ENCODE peak calls at places on chromosomes 16 and 17, in four cellular contexts. One of them, this sample, is unnamed.

GRCh38 chr16:49575352-49576172 is 202.0 kb downstream of the C16orf78 start:
- DNase-seq in amniotic epithelial cell: no peak
- DNase-seq in RPMI8226: peak; percentile 96
- DNase-seq in head of caudate nucleus: peak; percentile 44
- DNase-seq in this sample: no peak

GRCh38 chr17:60147553-60148241 is 2.1 kb upstream of the CA4 start:
- DNase-seq in amniotic epithelial cell: no peak
- DNase-seq in RPMI8226: no peak
- DNase-seq in head of caudate nucleus: no peak
- DNase-seq in this sample: no peak

GRCh38 chr16:87358250-87358649 is 25.3 kb downstream of the FBXO31 start:
- DNase-seq in amniotic epithelial cell: no peak
- DNase-seq in RPMI8226: no peak
- DNase-seq in head of caudate nucleus: no peak
- DNase-seq in this sample: no peak

GRCh38 chr16:65965632-65966031 is 400.9 kb upstream of the CDH5 start:
- DNase-seq in amniotic epithelial cell: no peak
- DNase-seq in RPMI8226: no peak
- DNase-seq in head of caudate nucleus: no peak
- DNase-seq in this sample: no peak

GRCh38 chr16:30778549-30779244 is 8.3 kb downstream of the ZNF629 start:
- DNase-seq in amniotic epithelial cell: peak; percentile 68
- DNase-seq in RPMI8226: no peak
- DNase-seq in head of caudate nucleus: no peak
- DNase-seq in this sample: peak; percentile 71

GRCh38 chr16:17770104-17770503 is 299.3 kb upstream of the XYLT1 start:
- DNase-seq in amniotic epithelial cell: no peak
- DNase-seq in RPMI8226: no peak
- DNase-seq in head of caudate nucleus: no peak
- DNase-seq in this sample: no peak

GRCh38 chr16:66904846-66905632 is 13.6 kb downstream of the CDH16 start:
- DNase-seq in amniotic epithelial cell: peak; percentile 62
- DNase-seq in RPMI8226: no peak
- DNase-seq in head of caudate nucleus: no peak
- DNase-seq in this sample: no peak

GRCh38 chr16:31016018-31016417 is 5.6 kb upstream of the STX1B start:
- DNase-seq in amniotic epithelial cell: no peak
- DNase-seq in RPMI8226: no peak
- DNase-seq in head of caudate nucleus: no peak
- DNase-seq in this sample: no peak

GRCh38 chr16:22265351-22265750 is 31.9 kb upstream of the POLR3E start:
- DNase-seq in amniotic epithelial cell: peak; percentile 41
- DNase-seq in RPMI8226: no peak
- DNase-seq in head of caudate nucleus: no peak
- DNase-seq in this sample: no peak

GRCh38 chr16:86601356-86601755 is 23.0 kb downstream of the FOXL1 start:
- DNase-seq in amniotic epithelial cell: no peak
- DNase-seq in RPMI8226: no peak
- DNase-seq in head of caudate nucleus: no peak
- DNase-seq in this sample: no peak

GRCh38 chr16:10805362-10805761 is 13.2 kb downstream of the TVP23A start:
- DNase-seq in amniotic epithelial cell: peak; percentile 11
- DNase-seq in RPMI8226: no peak
- DNase-seq in head of caudate nucleus: no peak
- DNase-seq in this sample: no peak

GRCh38 chr16:11994187-11995119 is 17.9 kb downstream of the SNX29 start:
- DNase-seq in amniotic epithelial cell: no peak
- DNase-seq in RPMI8226: no peak
- DNase-seq in head of caudate nucleus: peak; percentile 69
- DNase-seq in this sample: peak; percentile 18

GRCh38 chr17:2101448-2102257 is 46.8 kb downstream of the HIC1 start:
- DNase-seq in amniotic epithelial cell: no peak
- DNase-seq in RPMI8226: no peak
- DNase-seq in head of caudate nucleus: no peak
- DNase-seq in this sample: peak; percentile 81

GRCh38 chr16:10388987-10389386 is 3.1 kb downstream of the ATF7IP2 start:
- DNase-seq in amniotic epithelial cell: no peak
- DNase-seq in RPMI8226: no peak
- DNase-seq in head of caudate nucleus: no peak
- DNase-seq in this sample: no peak

GRCh38 chr17:58375216-58375615 is 23.2 kb upstream of the SUPT4H1 start:
- DNase-seq in amniotic epithelial cell: no peak
- DNase-seq in RPMI8226: no peak
- DNase-seq in head of caudate nucleus: no peak
- DNase-seq in this sample: no peak

GRCh38 chr17:31279401-31279800 is 17.6 kb downstream of the OMG start:
- DNase-seq in amniotic epithelial cell: no peak
- DNase-seq in RPMI8226: no peak
- DNase-seq in head of caudate nucleus: no peak
- DNase-seq in this sample: no peak

GRCh38 chr16:9607512-9608230 is 516.2 kb downstream of the HAPSTR1 start:
- DNase-seq in amniotic epithelial cell: no peak
- DNase-seq in RPMI8226: no peak
- DNase-seq in head of caudate nucleus: no peak
- DNase-seq in this sample: no peak

GRCh38 chr16:78177218-78177617 is 77.8 kb downstream of the WWOX start:
- DNase-seq in amniotic epithelial cell: no peak
- DNase-seq in RPMI8226: no peak
- DNase-seq in head of caudate nucleus: no peak
- DNase-seq in this sample: no peak

GRCh38 chr16:10971560-10971961 is 27.2 kb downstream of the CLEC16A start:
- DNase-seq in amniotic epithelial cell: peak; percentile 69
- DNase-seq in RPMI8226: peak; percentile 66
- DNase-seq in head of caudate nucleus: peak; percentile 57
- DNase-seq in this sample: peak; percentile 83

GRCh38 chr16:26129997-26130396 is 438.2 kb downstream of the HS3ST4 start:
- DNase-seq in amniotic epithelial cell: no peak
- DNase-seq in RPMI8226: no peak
- DNase-seq in head of caudate nucleus: no peak
- DNase-seq in this sample: no peak

GRCh38 chr16:62201911-62202310 is 165.7 kb upstream of the CDH8 start:
- DNase-seq in amniotic epithelial cell: no peak
- DNase-seq in RPMI8226: peak; percentile 37
- DNase-seq in head of caudate nucleus: no peak
- DNase-seq in this sample: no peak

GRCh38 chr16:85286970-85287814 is 174.9 kb upstream of the CIBAR2 start:
- DNase-seq in amniotic epithelial cell: no peak
- DNase-seq in RPMI8226: peak; percentile 50
- DNase-seq in head of caudate nucleus: peak; percentile 83
- DNase-seq in this sample: no peak

GRCh38 chr17:76293106-76293505 is 15.0 kb downstream of the QRICH2 start:
- DNase-seq in amniotic epithelial cell: no peak
- DNase-seq in RPMI8226: no peak
- DNase-seq in head of caudate nucleus: no peak
- DNase-seq in this sample: no peak

GRCh38 chr17:18267927-18268711 is 7.7 kb downstream of the MIEF2 start:
- DNase-seq in amniotic epithelial cell: peak; percentile 43
- DNase-seq in RPMI8226: no peak
- DNase-seq in head of caudate nucleus: no peak
- DNase-seq in this sample: peak; percentile 27

GRCh38 chr17:43665387-43666101 is 3.8 kb upstream of the MEOX1 start:
- DNase-seq in amniotic epithelial cell: no peak
- DNase-seq in RPMI8226: no peak
- DNase-seq in head of caudate nucleus: no peak
- DNase-seq in this sample: no peak

GRCh38 chr16:24858219-24859041 is 12.7 kb downstream of the SLC5A11 start:
- DNase-seq in amniotic epithelial cell: peak; percentile 63
- DNase-seq in RPMI8226: peak; percentile 75
- DNase-seq in head of caudate nucleus: peak; percentile 44
- DNase-seq in this sample: peak; percentile 54

GRCh38 chr16:68825427-68825826 is 17.9 kb upstream of the TANGO6 start:
- DNase-seq in amniotic epithelial cell: peak; percentile 41
- DNase-seq in RPMI8226: no peak
- DNase-seq in head of caudate nucleus: no peak
- DNase-seq in this sample: no peak

GRCh38 chr17:33893192-33893591 is 361.9 kb upstream of the CCL2 start:
- DNase-seq in amniotic epithelial cell: no peak
- DNase-seq in RPMI8226: no peak
- DNase-seq in head of caudate nucleus: no peak
- DNase-seq in this sample: no peak

GRCh38 chr17:41917957-41918391 is 777 bp downstream of the ACLY start:
- DNase-seq in amniotic epithelial cell: no peak
- DNase-seq in RPMI8226: peak; percentile 76
- DNase-seq in head of caudate nucleus: peak; percentile 47
- DNase-seq in this sample: peak; percentile 28

GRCh38 chr17:78723957-78724356 is 58.1 kb downstream of the CYTH1 start:
- DNase-seq in amniotic epithelial cell: no peak
- DNase-seq in RPMI8226: no peak
- DNase-seq in head of caudate nucleus: no peak
- DNase-seq in this sample: no peak

GRCh38 chr16:58608601-58609136 is 21.0 kb downstream of the CNOT1 start:
- DNase-seq in amniotic epithelial cell: no peak
- DNase-seq in RPMI8226: no peak
- DNase-seq in head of caudate nucleus: no peak
- DNase-seq in this sample: no peak

GRCh38 chr16:15398618-15399316 is 3.2 kb downstream of the MPV17L start:
- DNase-seq in amniotic epithelial cell: no peak
- DNase-seq in RPMI8226: no peak
- DNase-seq in head of caudate nucleus: no peak
- DNase-seq in this sample: no peak

This sample was measured in iris pigment epithelial cell.